ENCODE peak calls at places on chromosomes 16 and 17, in eight cellular contexts. T, R, Q, M, Y, X, B and S are unnamed samples.
A peak's percentile ranks its signal among the peaks of the same experiment; 100 is the strongest.

GRCh38 chr17:78110363-78111011 is 18.1 kb downstream of the TMC6 start:
- DNase-seq in X (no peak), R (no peak), Y (no peak), M (no peak), T (no peak), Q (peak; percentile 50), B (no peak), S (no peak)

GRCh38 chr16:985237-985636 is 3.7 kb downstream of the SOX8 start:
- DNase-seq in M (no peak), B (no peak), Y (no peak), Q (no peak), R (no peak), X (no peak), T (no peak), S (no peak)

GRCh38 chr16:75494696-75495601 is at the start of gene CHST6:
- DNase-seq in B (no peak), R (no peak), Y (peak; percentile 55), M (no peak), T (no peak), Q (peak; percentile 93), X (no peak), S (no peak)

GRCh38 chr16:4410335-4411075 is 5.9 kb downstream of the CORO7 start:
- DNase-seq in M (no peak), B (peak; percentile 69), X (no peak), T (no peak), Y (no peak), R (no peak), Q (no peak), S (peak; percentile 90)

GRCh38 chr16:70685938-70686375 is at the start of gene MTSS2:
- DNase-seq in B (peak; percentile 78), T (no peak), Y (peak; percentile 89), R (peak; percentile 89), Q (peak; percentile 93), X (no peak), M (peak; percentile 46), S (peak; percentile 32)

GRCh38 chr16:65808735-65809134 is 557.8 kb upstream of the CDH5 start:
- DNase-seq in T (no peak), B (no peak), Y (no peak), X (no peak), Q (no peak), M (no peak), R (no peak), S (no peak)

GRCh38 chr17:68057531-68057952 is 22.0 kb downstream of the KPNA2 start:
- DNase-seq in T (peak; percentile 14), Q (peak; percentile 78), B (peak; percentile 37), R (no peak), X (peak; percentile 10), M (no peak), Y (no peak), S (no peak)

GRCh38 chr17:29760771-29761682 is 138.3 kb upstream of the CORO6 start:
- DNase-seq in R (peak; percentile 57), Y (peak; percentile 94), M (no peak), B (no peak), X (peak; percentile 69), Q (peak; percentile 91), T (peak; percentile 60), S (no peak)

GRCh38 chr17:64178011-64178825 is 48.3 kb upstream of the ERN1 start:
- DNase-seq in Q (no peak), M (no peak), B (no peak), Y (no peak), T (no peak), X (no peak), R (no peak), S (no peak)

GRCh38 chr17:46885415-46885814 is 34.0 kb downstream of the WNT9B start:
- DNase-seq in M (no peak), Q (no peak), B (no peak), R (no peak), Y (no peak), X (no peak), T (no peak), S (no peak)

GRCh38 chr16:30768583-30769181 is 6.6 kb downstream of the RNF40 start:
- DNase-seq in M (no peak), R (no peak), B (no peak), T (no peak), X (no peak), Q (no peak), Y (no peak), S (no peak)

GRCh38 chr17:34820166-34820920 is 140.9 kb downstream of the CCT6B start:
- DNase-seq in B (no peak), Q (peak; percentile 84), M (no peak), X (no peak), Y (no peak), T (no peak), R (no peak), S (no peak)

GRCh38 chr16:67040906-67041305 is 12.0 kb downstream of the CBFB start:
- DNase-seq in X (no peak), Y (no peak), R (no peak), B (no peak), T (no peak), M (no peak), Q (no peak), S (no peak)

GRCh38 chr17:32786169-32786568 is 90.8 kb downstream of the MYO1D start:
- DNase-seq in T (no peak), Y (no peak), R (no peak), X (no peak), B (no peak), Q (no peak), M (no peak), S (no peak)

GRCh38 chr17:60573139-60573975 is 26.6 kb upstream of the PPM1D start:
- DNase-seq in R (no peak), B (no peak), X (no peak), M (no peak), Y (no peak), Q (peak; percentile 62), T (no peak), S (no peak)

GRCh38 chr17:40561871-40562611 is 3.2 kb downstream of the CCR7 start:
- DNase-seq in M (no peak), Q (peak; percentile 68), Y (no peak), T (no peak), X (no peak), B (no peak), R (peak; percentile 2), S (no peak)

GRCh38 chr16:4372578-4373355 is 1.1 kb downstream of the VASN start:
- DNase-seq in R (no peak), Q (peak; percentile 75), X (no peak), M (no peak), T (no peak), Y (peak; percentile 47), B (peak; percentile 75), S (no peak)

GRCh38 chr17:4604111-4604644 is 19.8 kb downstream of the SMTNL2 start:
- DNase-seq in B (peak; percentile 60), T (no peak), M (no peak), Q (peak; percentile 53), Y (peak; percentile 84), R (peak; percentile 79), X (no peak), S (peak; percentile 6)

GRCh38 chr17:51890710-51891109 is 267.8 kb downstream of the CA10 start:
- DNase-seq in B (no peak), Y (no peak), R (no peak), Q (no peak), X (no peak), M (no peak), T (no peak), S (no peak)

GRCh38 chr17:33651631-33652030 is 358.5 kb upstream of the ASIC2 start:
- DNase-seq in X (no peak), R (no peak), B (no peak), T (no peak), Q (peak; percentile 67), Y (no peak), M (no peak), S (peak; percentile 8)

GRCh38 chr17:73822371-73822770 is 178.1 kb upstream of the SDK2 start:
- DNase-seq in R (no peak), T (no peak), M (no peak), B (no peak), X (no peak), Y (no peak), Q (no peak), S (no peak)

GRCh38 chr17:57235124-57235523 is 21.2 kb upstream of the MSI2 start:
- DNase-seq in M (no peak), Q (no peak), T (no peak), Y (no peak), X (no peak), B (no peak), R (no peak), S (no peak)